ENCODE peak calls at places on chromosome 2, in six cellular contexts. One of them, this sample, is unnamed.

GRCh38 chr2:119240311-119241204 is 16.9 kb downstream of the STEAP3 start:
- DNase-seq in RWPE1: peak; percentile 62
- DNase-seq in renal cortical epithelial cell: peak; percentile 41
- DNase-seq in upper lobe of right lung: peak; percentile 79
- DNase-seq in Ammon's horn: peak; percentile 46
- DNase-seq in GM12892: no peak
- DNase-seq in this sample: no peak

GRCh38 chr2:144780983-144781382 is 261.1 kb upstream of the ZEB2 start:
- DNase-seq in RWPE1: no peak
- DNase-seq in renal cortical epithelial cell: peak; percentile 13
- DNase-seq in upper lobe of right lung: no peak
- DNase-seq in Ammon's horn: no peak
- DNase-seq in GM12892: no peak
- DNase-seq in this sample: no peak

GRCh38 chr2:138223321-138223720 is 259.0 kb downstream of the HNMT start:
- DNase-seq in RWPE1: peak; percentile 42
- DNase-seq in renal cortical epithelial cell: peak; percentile 15
- DNase-seq in upper lobe of right lung: no peak
- DNase-seq in Ammon's horn: no peak
- DNase-seq in GM12892: no peak
- DNase-seq in this sample: no peak

GRCh38 chr2:84830758-84831500 is 50.0 kb downstream of the TRABD2A start:
- DNase-seq in RWPE1: no peak
- DNase-seq in renal cortical epithelial cell: no peak
- DNase-seq in upper lobe of right lung: no peak
- DNase-seq in Ammon's horn: no peak
- DNase-seq in GM12892: no peak
- DNase-seq in this sample: no peak

GRCh38 chr2:175030380-175031271 is 25.4 kb upstream of the CHN1 start:
- DNase-seq in RWPE1: peak; percentile 24
- DNase-seq in renal cortical epithelial cell: peak; percentile 56
- DNase-seq in upper lobe of right lung: no peak
- DNase-seq in Ammon's horn: no peak
- DNase-seq in GM12892: no peak
- DNase-seq in this sample: peak; percentile 21

GRCh38 chr2:9994462-9994861 is 43.0 kb downstream of the GRHL1 start:
- DNase-seq in RWPE1: no peak
- DNase-seq in renal cortical epithelial cell: no peak
- DNase-seq in upper lobe of right lung: no peak
- DNase-seq in Ammon's horn: no peak
- DNase-seq in GM12892: no peak
- DNase-seq in this sample: no peak

GRCh38 chr2:149650006-149650405 is 62.4 kb upstream of the MMADHC start:
- DNase-seq in RWPE1: no peak
- DNase-seq in renal cortical epithelial cell: peak; percentile 79
- DNase-seq in upper lobe of right lung: no peak
- DNase-seq in Ammon's horn: no peak
- DNase-seq in GM12892: no peak
- DNase-seq in this sample: no peak

GRCh38 chr2:60569680-60570111 is 16.2 kb upstream of the BCL11A start:
- DNase-seq in RWPE1: no peak
- DNase-seq in renal cortical epithelial cell: no peak
- DNase-seq in upper lobe of right lung: no peak
- DNase-seq in Ammon's horn: no peak
- DNase-seq in GM12892: no peak
- DNase-seq in this sample: no peak

GRCh38 chr2:61993422-61994024 is 88.0 kb downstream of the COMMD1 start:
- DNase-seq in RWPE1: peak; percentile 50
- DNase-seq in renal cortical epithelial cell: peak; percentile 61
- DNase-seq in upper lobe of right lung: no peak
- DNase-seq in Ammon's horn: peak; percentile 77
- DNase-seq in GM12892: no peak
- DNase-seq in this sample: no peak

GRCh38 chr2:38264649-38265322 is 112.3 kb downstream of the ATL2 start:
- DNase-seq in RWPE1: no peak
- DNase-seq in renal cortical epithelial cell: peak; percentile 60
- DNase-seq in upper lobe of right lung: no peak
- DNase-seq in Ammon's horn: no peak
- DNase-seq in GM12892: no peak
- DNase-seq in this sample: no peak

GRCh38 chr2:240507778-240508251 is 50.0 kb downstream of the ANKMY1 start:
- DNase-seq in RWPE1: no peak
- DNase-seq in renal cortical epithelial cell: no peak
- DNase-seq in upper lobe of right lung: peak; percentile 62
- DNase-seq in Ammon's horn: no peak
- DNase-seq in GM12892: no peak
- DNase-seq in this sample: no peak

GRCh38 chr2:132670961-132671781 is 1.2 kb upstream of the LYPD1 start:
- DNase-seq in RWPE1: peak; percentile 71
- DNase-seq in renal cortical epithelial cell: peak; percentile 99
- DNase-seq in upper lobe of right lung: no peak
- DNase-seq in Ammon's horn: peak; percentile 12
- DNase-seq in GM12892: no peak
- DNase-seq in this sample: no peak

GRCh38 chr2:232543928-232544631 is 4.6 kb downstream of the CHRNG start:
- DNase-seq in RWPE1: no peak
- DNase-seq in renal cortical epithelial cell: no peak
- DNase-seq in upper lobe of right lung: peak; percentile 57
- DNase-seq in Ammon's horn: no peak
- DNase-seq in GM12892: no peak
- DNase-seq in this sample: no peak

GRCh38 chr2:226798422-226799210 is 1.0 kb downstream of the IRS1 start:
- DNase-seq in RWPE1: peak; percentile 43
- DNase-seq in renal cortical epithelial cell: peak; percentile 38
- DNase-seq in upper lobe of right lung: peak; percentile 77
- DNase-seq in Ammon's horn: peak; percentile 73
- DNase-seq in GM12892: peak; percentile 61
- DNase-seq in this sample: peak; percentile 71

GRCh38 chr2:112588611-112589045 is 4.2 kb downstream of the CHCHD5 start:
- DNase-seq in RWPE1: no peak
- DNase-seq in renal cortical epithelial cell: no peak
- DNase-seq in upper lobe of right lung: no peak
- DNase-seq in Ammon's horn: no peak
- DNase-seq in GM12892: no peak
- DNase-seq in this sample: no peak

GRCh38 chr2:230658877-230659652 is 53.6 kb upstream of the CAB39 start:
- DNase-seq in RWPE1: no peak
- DNase-seq in renal cortical epithelial cell: no peak
- DNase-seq in upper lobe of right lung: no peak
- DNase-seq in Ammon's horn: no peak
- DNase-seq in GM12892: no peak
- DNase-seq in this sample: peak; percentile 88

GRCh38 chr2:111235616-111236015 is 114.9 kb downstream of the BCL2L11 start:
- DNase-seq in RWPE1: no peak
- DNase-seq in renal cortical epithelial cell: no peak
- DNase-seq in upper lobe of right lung: no peak
- DNase-seq in Ammon's horn: no peak
- DNase-seq in GM12892: no peak
- DNase-seq in this sample: no peak

GRCh38 chr2:68282814-68283812 is 30.8 kb upstream of the PPP3R1 start:
- DNase-seq in RWPE1: peak; percentile 53
- DNase-seq in renal cortical epithelial cell: peak; percentile 52
- DNase-seq in upper lobe of right lung: no peak
- DNase-seq in Ammon's horn: peak; percentile 62
- DNase-seq in GM12892: peak; percentile 30
- DNase-seq in this sample: peak; percentile 12

GRCh38 chr2:36857713-36858112 is 108.6 kb downstream of the STRN start:
- DNase-seq in RWPE1: no peak
- DNase-seq in renal cortical epithelial cell: no peak
- DNase-seq in upper lobe of right lung: no peak
- DNase-seq in Ammon's horn: peak; percentile 57
- DNase-seq in GM12892: no peak
- DNase-seq in this sample: no peak

GRCh38 chr2:176729706-176730569 is 460.7 kb downstream of the MTX2 start:
- DNase-seq in RWPE1: no peak
- DNase-seq in renal cortical epithelial cell: peak; percentile 83
- DNase-seq in upper lobe of right lung: no peak
- DNase-seq in Ammon's horn: peak; percentile 14
- DNase-seq in GM12892: no peak
- DNase-seq in this sample: no peak

GRCh38 chr2:23545391-23545790 is 160.4 kb downstream of the KLHL29 start:
- DNase-seq in RWPE1: peak; percentile 13
- DNase-seq in renal cortical epithelial cell: no peak
- DNase-seq in upper lobe of right lung: no peak
- DNase-seq in Ammon's horn: no peak
- DNase-seq in GM12892: no peak
- DNase-seq in this sample: no peak

GRCh38 chr2:71933467-71934319 is 214.0 kb downstream of the CYP26B1 start:
- DNase-seq in RWPE1: no peak
- DNase-seq in renal cortical epithelial cell: no peak
- DNase-seq in upper lobe of right lung: peak; percentile 46
- DNase-seq in Ammon's horn: no peak
- DNase-seq in GM12892: no peak
- DNase-seq in this sample: no peak

GRCh38 chr2:101699191-101699938 is 1.9 kb downstream of the MAP4K4 start:
- DNase-seq in RWPE1: peak; percentile 20
- DNase-seq in renal cortical epithelial cell: no peak
- DNase-seq in upper lobe of right lung: no peak
- DNase-seq in Ammon's horn: peak; percentile 40
- DNase-seq in GM12892: no peak
- DNase-seq in this sample: peak; percentile 37

GRCh38 chr2:119233326-119234020 is 9.8 kb downstream of the STEAP3 start:
- DNase-seq in RWPE1: peak; percentile 47
- DNase-seq in renal cortical epithelial cell: peak; percentile 28
- DNase-seq in upper lobe of right lung: no peak
- DNase-seq in Ammon's horn: no peak
- DNase-seq in GM12892: no peak
- DNase-seq in this sample: no peak

GRCh38 chr2:174597347-174598047 is at the start of gene WIPF1:
- DNase-seq in RWPE1: no peak
- DNase-seq in renal cortical epithelial cell: peak; percentile 52
- DNase-seq in upper lobe of right lung: no peak
- DNase-seq in Ammon's horn: peak; percentile 50
- DNase-seq in GM12892: peak; percentile 29
- DNase-seq in this sample: peak; percentile 62

GRCh38 chr2:99609851-99610381 is 120.1 kb upstream of the REV1 start:
- DNase-seq in RWPE1: no peak
- DNase-seq in renal cortical epithelial cell: peak; percentile 31
- DNase-seq in upper lobe of right lung: no peak
- DNase-seq in Ammon's horn: no peak
- DNase-seq in GM12892: no peak
- DNase-seq in this sample: no peak

GRCh38 chr2:202034249-202035088 is 814 bp downstream of the FZD7 start:
- DNase-seq in RWPE1: peak; percentile 22
- DNase-seq in renal cortical epithelial cell: no peak
- DNase-seq in upper lobe of right lung: peak; percentile 76
- DNase-seq in Ammon's horn: peak; percentile 11
- DNase-seq in GM12892: peak; percentile 35
- DNase-seq in this sample: peak; percentile 36

GRCh38 chr2:117726747-117727146 is 87.7 kb upstream of the DDX18 start:
- DNase-seq in RWPE1: no peak
- DNase-seq in renal cortical epithelial cell: no peak
- DNase-seq in upper lobe of right lung: no peak
- DNase-seq in Ammon's horn: no peak
- DNase-seq in GM12892: no peak
- DNase-seq in this sample: no peak

GRCh38 chr2:120887844-120888243 is 152.2 kb downstream of the GLI2 start:
- DNase-seq in RWPE1: no peak
- DNase-seq in renal cortical epithelial cell: no peak
- DNase-seq in upper lobe of right lung: no peak
- DNase-seq in Ammon's horn: no peak
- DNase-seq in GM12892: no peak
- DNase-seq in this sample: no peak

GRCh38 chr2:68251855-68252406 is 401 bp downstream of the PPP3R1 start:
- DNase-seq in RWPE1: peak; percentile 12
- DNase-seq in renal cortical epithelial cell: no peak
- DNase-seq in upper lobe of right lung: peak; percentile 75
- DNase-seq in Ammon's horn: no peak
- DNase-seq in GM12892: peak; percentile 13
- DNase-seq in this sample: peak; percentile 57

GRCh38 chr2:169362346-169363026 is at the start of gene LRP2:
- DNase-seq in RWPE1: no peak
- DNase-seq in renal cortical epithelial cell: no peak
- DNase-seq in upper lobe of right lung: peak; percentile 74
- DNase-seq in Ammon's horn: peak; percentile 43
- DNase-seq in GM12892: no peak
- DNase-seq in this sample: peak; percentile 25

GRCh38 chr2:106572541-106573148 is 85.5 kb downstream of the CD8B2 start:
- DNase-seq in RWPE1: no peak
- DNase-seq in renal cortical epithelial cell: no peak
- DNase-seq in upper lobe of right lung: no peak
- DNase-seq in Ammon's horn: peak; percentile 40
- DNase-seq in GM12892: no peak
- DNase-seq in this sample: no peak

GRCh38 chr2:71277536-71278103 is 50.7 kb upstream of the PAIP2B start:
- DNase-seq in RWPE1: peak; percentile 30
- DNase-seq in renal cortical epithelial cell: no peak
- DNase-seq in upper lobe of right lung: peak; percentile 68
- DNase-seq in Ammon's horn: peak; percentile 86
- DNase-seq in GM12892: peak; percentile 7
- DNase-seq in this sample: peak; percentile 28

GRCh38 chr2:37600735-37601134 is 70.7 kb downstream of the CDC42EP3 start:
- DNase-seq in RWPE1: no peak
- DNase-seq in renal cortical epithelial cell: no peak
- DNase-seq in upper lobe of right lung: no peak
- DNase-seq in Ammon's horn: no peak
- DNase-seq in GM12892: no peak
- DNase-seq in this sample: no peak

GRCh38 chr2:69238449-69239031 is 148.5 kb downstream of the GFPT1 start:
- DNase-seq in RWPE1: no peak
- DNase-seq in renal cortical epithelial cell: no peak
- DNase-seq in upper lobe of right lung: no peak
- DNase-seq in Ammon's horn: no peak
- DNase-seq in GM12892: no peak
- DNase-seq in this sample: no peak

GRCh38 chr2:69196327-69197117 is 183.5 kb downstream of the ANTXR1 start:
- DNase-seq in RWPE1: no peak
- DNase-seq in renal cortical epithelial cell: peak; percentile 54
- DNase-seq in upper lobe of right lung: no peak
- DNase-seq in Ammon's horn: no peak
- DNase-seq in GM12892: no peak
- DNase-seq in this sample: no peak

GRCh38 chr2:182649316-182649715 is 66.7 kb upstream of the DNAJC10 start:
- DNase-seq in RWPE1: peak; percentile 20
- DNase-seq in renal cortical epithelial cell: peak; percentile 57
- DNase-seq in upper lobe of right lung: no peak
- DNase-seq in Ammon's horn: peak; percentile 33
- DNase-seq in GM12892: no peak
- DNase-seq in this sample: no peak

GRCh38 chr2:229701716-229702115 is 12.6 kb downstream of the DNER start:
- DNase-seq in RWPE1: no peak
- DNase-seq in renal cortical epithelial cell: no peak
- DNase-seq in upper lobe of right lung: no peak
- DNase-seq in Ammon's horn: no peak
- DNase-seq in GM12892: no peak
- DNase-seq in this sample: no peak

GRCh38 chr2:60416221-60417008 is 137.0 kb downstream of the BCL11A start:
- DNase-seq in RWPE1: no peak
- DNase-seq in renal cortical epithelial cell: peak; percentile 11
- DNase-seq in upper lobe of right lung: no peak
- DNase-seq in Ammon's horn: no peak
- DNase-seq in GM12892: no peak
- DNase-seq in this sample: no peak

GRCh38 chr2:181697571-181697970 is 17.3 kb upstream of the NEUROD1 start:
- DNase-seq in RWPE1: no peak
- DNase-seq in renal cortical epithelial cell: no peak
- DNase-seq in upper lobe of right lung: no peak
- DNase-seq in Ammon's horn: no peak
- DNase-seq in GM12892: no peak
- DNase-seq in this sample: no peak

This sample was measured in stimulated activated naive CD8-positive, alpha-beta T cell treated with anti-CD3 and anti-CD28 coated beads, Interleukin-15, amount 100 ng/mL, for 72 hours.